ENCODE peak calls at places on chromosomes 11 and 22, in eight cellular contexts. A, T, V, B, K, M, E and R are unnamed samples.

GRCh38 chr11:35239476-35240075 is 100.6 kb downstream of the CD44 start:
- DNase-seq in A (no peak), T (no peak), V (no peak), B (no peak), K (no peak), M (no peak), E (peak), R (no peak)

GRCh38 chr11:73429121-73429740 is 53.0 kb downstream of the RELT start:
- DNase-seq in A (no peak), T (peak), V (no peak), B (no peak), K (no peak), M (no peak), E (no peak), R (no peak)

GRCh38 chr11:11416502-11416901 is 63.5 kb upstream of the CSNK2A3 start:
- DNase-seq in A (peak), T (peak), V (no peak), B (no peak), K (peak), M (peak), E (peak), R (no peak)

GRCh38 chr11:112485280-112485679 is 224.6 kb upstream of the PLET1 start:
- DNase-seq in A (no peak), T (no peak), V (no peak), B (no peak), K (no peak), M (no peak), E (no peak), R (no peak)

GRCh38 chr11:113906038-113906437 is 1.4 kb downstream of the HTR3B start:
- DNase-seq in A (peak), T (peak), V (no peak), B (no peak), K (no peak), M (no peak), E (no peak), R (no peak)

GRCh38 chr22:19103881-19104821 is 18.1 kb downstream of the DGCR2 start:
- DNase-seq in A (no peak), T (peak), V (peak), B (no peak), K (no peak), M (no peak), E (no peak), R (no peak)

GRCh38 chr22:39997939-39998726 is 3.4 kb downstream of the FAM83F start:
- DNase-seq in A (peak), T (no peak), V (no peak), B (no peak), K (no peak), M (no peak), E (no peak), R (no peak)

GRCh38 chr11:63918576-63919171 is 1.7 kb upstream of the RCOR2 start:
- DNase-seq in A (no peak), T (peak), V (no peak), B (no peak), K (no peak), M (no peak), E (no peak), R (no peak)

GRCh38 chr22:45535400-45535799 is 32.7 kb downstream of the FBLN1 start:
- DNase-seq in A (peak), T (peak), V (no peak), B (no peak), K (no peak), M (no peak), E (no peak), R (no peak)

GRCh38 chr11:71204294-71204693 is 48.1 kb downstream of the SHANK2 start:
- DNase-seq in A (no peak), T (no peak), V (no peak), B (no peak), K (no peak), M (no peak), E (no peak), R (no peak)

GRCh38 chr11:111541209-111542061 is 915 bp downstream of the LAYN start:
- DNase-seq in A (peak), T (peak), V (peak), B (peak), K (no peak), M (peak), E (peak), R (no peak)

GRCh38 chr11:15911377-15912044 is 444.8 kb downstream of the SOX6 start:
- DNase-seq in A (no peak), T (peak), V (no peak), B (no peak), K (no peak), M (peak), E (no peak), R (no peak)

GRCh38 chr22:49331878-49332277 is 495.8 kb downstream of the BRD1 start:
- DNase-seq in A (no peak), T (no peak), V (no peak), B (no peak), K (no peak), M (no peak), E (no peak), R (no peak)

GRCh38 chr11:19196458-19196857 is 5.3 kb downstream of the CSRP3 start:
- DNase-seq in A (no peak), T (no peak), V (no peak), B (no peak), K (no peak), M (no peak), E (no peak), R (no peak)

GRCh38 chr11:13126430-13126829 is 117.3 kb downstream of the RASSF10 start:
- DNase-seq in A (peak), T (peak), V (peak), B (peak), K (peak), M (no peak), E (no peak), R (peak)

GRCh38 chr22:22881116-22882032 is 6.2 kb upstream of the IGLL5 start:
- DNase-seq in A (peak), T (no peak), V (no peak), B (no peak), K (no peak), M (peak), E (no peak), R (no peak)

GRCh38 chr11:126383301-126384052 is 28.0 kb downstream of the ST3GAL4 start:
- DNase-seq in A (peak), T (no peak), V (no peak), B (no peak), K (no peak), M (no peak), E (no peak), R (no peak)

GRCh38 chr11:79437981-79438630 is 2.7 kb downstream of the TENM4 start:
- DNase-seq in A (no peak), T (peak), V (no peak), B (no peak), K (no peak), M (no peak), E (peak), R (no peak)

GRCh38 chr11:61549662-61550568 is 31.0 kb downstream of the SYT7 start:
- DNase-seq in A (no peak), T (no peak), V (no peak), B (no peak), K (no peak), M (peak), E (no peak), R (no peak)

GRCh38 chr11:57458410-57459111 is 1.8 kb upstream of the RTN4RL2 start:
- DNase-seq in A (peak), T (no peak), V (no peak), B (no peak), K (no peak), M (no peak), E (peak), R (no peak)

GRCh38 chr22:23849009-23850006 is 8.4 kb upstream of the SLC2A11 start:
- DNase-seq in A (peak), T (peak), V (peak), B (peak), K (peak), M (peak), E (peak), R (no peak)

GRCh38 chr11:116073854-116074837 is 569.9 kb upstream of the CADM1 start:
- DNase-seq in A (no peak), T (no peak), V (no peak), B (no peak), K (no peak), M (no peak), E (no peak), R (no peak)

GRCh38 chr11:36257351-36257750 is 31.9 kb downstream of the COMMD9 start:
- DNase-seq in A (no peak), T (peak), V (no peak), B (no peak), K (no peak), M (no peak), E (no peak), R (no peak)

GRCh38 chr11:104570088-104570701 is 328.1 kb downstream of the CASP12 start:
- DNase-seq in A (no peak), T (no peak), V (no peak), B (peak), K (no peak), M (no peak), E (no peak), R (no peak)

GRCh38 chr11:28026634-28027290 is 81.2 kb downstream of the KIF18A start:
- DNase-seq in A (no peak), T (no peak), V (no peak), B (no peak), K (no peak), M (no peak), E (no peak), R (no peak)

GRCh38 chr22:28883917-28884753 is 763 bp downstream of the ZNRF3 start:
- DNase-seq in A (peak), T (peak), V (no peak), B (no peak), K (peak), M (peak), E (no peak), R (no peak)

GRCh38 chr22:35868938-35869337 is 151.3 kb downstream of the APOL5 start:
- DNase-seq in A (no peak), T (no peak), V (no peak), B (no peak), K (no peak), M (no peak), E (no peak), R (no peak)

GRCh38 chr11:117819096-117820040 is 5.2 kb downstream of the FXYD2 start:
- DNase-seq in A (peak), T (peak), V (no peak), B (no peak), K (no peak), M (peak), E (peak), R (no peak)

GRCh38 chr11:76270387-76270786 is 64.1 kb upstream of the WNT11 start:
- DNase-seq in A (no peak), T (peak), V (no peak), B (no peak), K (no peak), M (no peak), E (no peak), R (no peak)

GRCh38 chr11:75474878-75475766 is 42.1 kb upstream of the KLHL35 start:
- DNase-seq in A (peak), T (peak), V (no peak), B (no peak), K (no peak), M (no peak), E (peak), R (no peak)